ENCODE peak calls at places on chromosomes 6 and 20, in four cellular contexts. W, P, V and C are unnamed samples. For H3K27me3, H3K4me1 and H3K36me3, the result is how much of the 10 kb centered on the place peaks cover.

GRCh38 chr6:146050168-146050567 is 21.3 kb downstream of the GRM1 start:
- DNase-seq in P (no peak), V (no peak), W (no peak), C (no peak)

GRCh38 chr20:61991476-61991875 is 74.2 kb downstream of the TAF4 start:
- DNase-seq in P (no peak), W (no peak), V (no peak), C (no peak)

GRCh38 chr20:63210011-63210605 is 5.8 kb downstream of the YTHDF1 start:
- DNase-seq in P (no peak), W (no peak), V (no peak), C (no peak)

GRCh38 chr20:32966881-32967781 is 37.1 kb downstream of the SUN5 start:
- DNase-seq in W (no peak), V (no peak), P (peak), C (peak)

GRCh38 chr6:144215402-144215931 is 65.2 kb downstream of the STX11 start:
- DNase-seq in W (peak), V (peak), P (peak), C (peak)

GRCh38 chr6:79525272-79526100 is 11.7 kb downstream of the LCA5 start:
- DNase-seq in P (no peak), W (peak), V (peak), C (peak)

GRCh38 chr6:36933102-36933501 is 21.4 kb upstream of the PI16 start:
- DNase-seq in P (no peak), V (no peak), W (no peak), C (no peak)

GRCh38 chr6:166542580-166542912 is 43.9 kb downstream of the RAMACL start:
- DNase-seq in W (no peak), P (no peak), V (no peak), C (peak)

GRCh38 chr6:22877946-22878705 is 308.8 kb downstream of the HDGFL1 start:
- DNase-seq in V (no peak), W (no peak), P (no peak), C (no peak)

GRCh38 chr6:27237089-27237723 is 10.3 kb upstream of the PRSS16 start:
- DNase-seq in P (no peak), V (no peak), W (no peak), C (no peak)

GRCh38 chr6:106825156-106825555 is 149.4 kb downstream of the CD24 start:
- DNase-seq in W (no peak), V (no peak), P (no peak), C (no peak)

GRCh38 chr20:61099786-61100185 is 152.3 kb upstream of the CDH4 start:
- DNase-seq in V (no peak), P (no peak), W (no peak), C (no peak)

GRCh38 chr6:109258129-109258528 is 124.1 kb downstream of the CD164 start:
- DNase-seq in W (no peak), P (no peak), V (no peak), C (no peak)

GRCh38 chr20:19024296-19025035 is 188.0 kb upstream of the SLC24A3 start:
- DNase-seq in V (no peak), P (no peak), W (peak), C (peak)

GRCh38 chr6:122730775-122731386 is 48.6 kb upstream of the FABP7 start:
- DNase-seq in V (no peak), P (peak), W (no peak), C (peak)

GRCh38 chr20:21251278-21251677 is 51.9 kb upstream of the XRN2 start:
- DNase-seq in P (no peak), W (peak), V (no peak), C (no peak)

GRCh38 chr6:93105017-93105416 is 314.3 kb downstream of the EPHA7 start:
- DNase-seq in P (no peak), V (no peak), W (no peak), C (no peak)

GRCh38 chr20:19757973-19758887 is at the start of gene RIN2:
- DNase-seq in P (peak), W (peak), V (peak), C (peak)

GRCh38 chr6:12065321-12066140 is 53.4 kb downstream of the HIVEP1 start:
- DNase-seq in W (no peak), V (no peak), P (no peak), C (no peak)

GRCh38 chr20:9241232-9241692 is 172.4 kb downstream of the PLCB4 start:
- DNase-seq in W (no peak), V (no peak), P (no peak), C (peak)

GRCh38 chr6:131651782-131652181 is 14.7 kb downstream of the ENPP3 start:
- DNase-seq in V (no peak), W (no peak), P (no peak), C (no peak)

GRCh38 chr6:131972761-131973160 is 21.6 kb upstream of the CCN2 start:
- DNase-seq in P (no peak), W (no peak), V (no peak), C (no peak)

GRCh38 chr20:62476074-62476838 is 461 bp upstream of the GATA5 start:
- DNase-seq in W (peak), V (no peak), P (peak), C (peak)

GRCh38 chr20:61477366-61477966 is 225.4 kb downstream of the CDH4 start:
- DNase-seq in V (no peak), W (no peak), P (no peak), C (no peak)

GRCh38 chr20:44496976-44497375 is 21.3 kb downstream of the TTPAL start:
- DNase-seq in W (peak), P (no peak), V (no peak), C (no peak)

GRCh38 chr6:56637640-56638039 is 5.0 kb downstream of the DST start:
- DNase-seq in V (peak), W (no peak), P (peak), C (peak)

GRCh38 chr6:17877196-17877889 is 110.1 kb downstream of the KIF13A start:
- DNase-seq in W (no peak), P (no peak), V (no peak), C (no peak)

GRCh38 chr6:170102582-170103481 is 188.0 kb downstream of the DLL1 start:
- DNase-seq in V (no peak), W (no peak), P (no peak), C (no peak)

GRCh38 chr6:160791459-160791858 is 89.4 kb downstream of the PLG start:
- DNase-seq in V (no peak), P (no peak), W (no peak), C (no peak)

GRCh38 chr20:39876974-39877615 is 811.9 kb downstream of the MAFB start:
- DNase-seq in V (no peak), P (peak), W (no peak), C (no peak)

GRCh38 chr20:45293041-45294002 is 13.3 kb upstream of the RBPJL start:
- DNase-seq in P (peak), V (peak), W (peak), C (peak)

GRCh38 chr20:41654884-41655283 is 36.7 kb upstream of the CHD6 start:
- DNase-seq in W (peak), P (no peak), V (no peak), C (peak)

GRCh38 chr6:136503303-136503702 is 46.9 kb downstream of the MAP7 start:
- DNase-seq in V (no peak), W (no peak), P (no peak), C (no peak)

GRCh38 chr20:31837896-31838397 is 7.5 kb downstream of the FOXS1 start:
- DNase-seq in P (no peak), W (no peak), V (no peak), C (no peak)

GRCh38 chr6:17901493-17901892 is 85.9 kb downstream of the KIF13A start:
- DNase-seq in W (no peak), P (no peak), V (no peak), C (no peak)

GRCh38 chr6:12136905-12137304 is 124.8 kb downstream of the HIVEP1 start:
- DNase-seq in W (no peak), P (no peak), V (no peak), C (no peak)

GRCh38 chr20:35040646-35041045 is 52.0 kb downstream of the TRPC4AP start:
- DNase-seq in V (no peak), P (no peak), W (no peak), C (peak)

DNA sequence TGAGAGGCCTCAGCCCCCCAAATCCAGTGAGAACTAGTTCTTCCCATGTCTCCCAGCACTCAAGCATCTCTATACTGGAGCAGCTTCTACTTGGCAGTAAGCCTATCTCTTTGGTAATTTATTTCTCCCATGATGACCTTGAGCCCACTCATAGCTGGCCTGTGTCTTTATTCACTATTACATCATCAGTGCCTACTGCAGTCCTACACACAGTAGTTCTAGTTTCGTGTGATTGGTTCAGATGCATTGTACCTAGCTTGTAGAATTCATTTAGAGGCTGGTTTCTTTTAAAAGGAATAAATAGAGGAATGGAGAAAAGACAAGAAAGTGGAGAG is 255.6 kb upstream of the ZFP64 start:
- DNase-seq in W (no peak), P (no peak), V (no peak), C (no peak)
- H3K27me3 ChIP-seq in W (under half), P (under half), V (under half), C (under half)

GRCh38 chr6:33860006-33860405 is 56.2 kb upstream of the MLN start:
- DNase-seq in V (no peak), P (no peak), W (no peak), C (no peak)

GRCh38 chr6:33860706-33861474 is 57.1 kb upstream of the MLN start:
- DNase-seq in V (no peak), P (no peak), W (no peak), C (peak)

GRCh38 chr6:33862536-33862935 is 58.7 kb upstream of the MLN start:
- DNase-seq in V (no peak), W (no peak), P (no peak), C (no peak)

GRCh38 chr6:33863084-33863483 is 59.3 kb upstream of the MLN start:
- DNase-seq in W (no peak), V (no peak), P (no peak), C (no peak)

GRCh38 chr6:33861722-33862121 is 57.9 kb upstream of the MLN start:
- DNase-seq in V (no peak), P (no peak), W (no peak), C (no peak)
- H3K4me1 ChIP-seq in V (under half), P (under half), W (under half), C (under half)

GRCh38 chr6:24905485-24905884 is 30.3 kb downstream of the RIPOR2 start:
- DNase-seq in W (no peak), V (no peak), P (no peak), C (no peak)

GRCh38 chr6:24908555-24908954 is 27.2 kb downstream of the RIPOR2 start:
- DNase-seq in P (no peak), V (no peak), W (no peak), C (no peak)

GRCh38 chr6:24907959-24908358 is 27.8 kb downstream of the RIPOR2 start:
- DNase-seq in P (no peak), W (no peak), V (no peak), C (no peak)

GRCh38 chr6:24903681-24904080 is 32.1 kb downstream of the RIPOR2 start:
- DNase-seq in P (no peak), W (no peak), V (no peak), C (no peak)

GRCh38 chr6:24906314-24906713 is 29.4 kb downstream of the RIPOR2 start:
- DNase-seq in V (no peak), W (no peak), P (no peak), C (no peak)
- H3K36me3 ChIP-seq in V (under half), W (under half), P (under half), C (under half)

DNA sequence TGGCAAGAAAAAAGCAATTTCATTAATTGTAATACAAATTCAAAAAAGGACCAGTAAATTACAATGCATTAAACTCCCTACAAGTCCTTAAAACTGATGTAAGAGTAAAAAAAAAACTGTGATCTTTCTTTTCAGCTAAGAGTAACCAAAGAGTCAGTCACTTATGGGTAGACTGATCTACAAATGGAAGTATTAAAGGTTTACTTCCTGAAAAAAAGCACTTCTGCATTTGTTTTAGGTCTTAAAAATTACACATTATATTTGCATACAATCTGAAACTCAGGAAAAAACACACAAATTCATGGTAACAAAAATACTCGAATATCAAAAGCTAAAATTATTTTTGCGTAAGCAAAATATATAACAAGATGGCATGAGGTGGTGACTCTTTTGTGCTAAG is 23.5 kb downstream of the USP49 start:
- DNase-seq in V (no peak), W (no peak), P (no peak), C (no peak)
- H3K27me3 ChIP-seq in V (under half), W (under half), P (under half), C (under half)

GRCh38 chr6:13404115-13404891 is 76.0 kb upstream of the TBC1D7 start:
- DNase-seq in V (no peak), P (no peak), W (no peak), C (no peak)
- H3K4me1 ChIP-seq in V (half or more), P (under half), W (under half), C (under half)

DNA sequence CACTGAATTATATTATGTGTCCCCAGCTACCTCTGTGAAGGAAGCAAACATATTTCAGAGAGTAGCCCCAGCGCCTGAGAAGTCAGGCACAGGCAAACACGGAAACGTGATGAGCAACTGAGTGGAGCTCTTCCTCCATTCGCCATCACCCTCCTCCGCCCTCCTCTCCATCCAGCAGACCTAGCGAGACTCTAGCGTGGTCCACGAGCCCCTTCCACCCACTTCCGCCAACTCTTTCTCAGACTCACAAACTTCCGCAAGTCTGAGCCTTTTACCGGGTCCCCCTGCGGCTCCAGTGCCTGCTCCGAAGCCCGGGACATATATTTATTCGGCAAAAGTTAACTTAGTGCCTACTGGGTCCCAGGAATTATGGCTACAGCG is 548 bp downstream of the SNRPB start:
- DNase-seq in W (peak), P (peak), V (peak), C (peak)
- H3K36me3 ChIP-seq in W (under half), P (under half), V (under half), C (under half)

GRCh38 chr20:2538931-2539330 is 2.6 kb downstream of the TMC2 start:
- DNase-seq in V (no peak), W (no peak), P (no peak), C (no peak)

GRCh38 chr20:2535711-2536561 is 437 bp upstream of the TMC2 start:
- DNase-seq in W (no peak), P (no peak), V (no peak), C (no peak)

GRCh38 chr20:2536562-2536986 is at the start of gene TMC2:
- DNase-seq in V (no peak), P (no peak), W (no peak), C (no peak)

GRCh38 chr20:2538356-2538755 is 2.0 kb downstream of the TMC2 start:
- DNase-seq in W (no peak), P (no peak), V (no peak), C (no peak)

DNA sequence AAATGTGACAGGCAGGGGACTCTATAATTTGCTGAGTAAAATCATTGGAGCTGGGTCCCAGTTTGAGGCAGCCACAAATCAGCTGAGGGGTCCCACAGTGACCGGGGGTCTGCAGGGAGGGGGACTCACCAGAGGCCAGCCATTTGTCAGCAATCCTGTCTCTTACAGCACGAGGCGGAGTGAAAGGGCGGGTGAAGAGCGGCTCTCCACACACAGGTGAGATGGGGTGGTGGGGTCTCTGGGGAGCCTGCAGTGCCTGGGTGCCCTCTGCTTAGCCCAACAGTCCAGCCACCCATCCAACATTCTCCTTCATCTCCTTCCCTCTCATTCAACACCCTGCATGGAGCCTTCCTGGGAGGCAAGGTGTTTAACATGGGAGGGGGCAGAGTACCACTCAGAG is 728 bp downstream of the TMC2 start:
- DNase-seq in V (no peak), W (no peak), P (no peak), C (no peak)
- H3K27me3 ChIP-seq in V (under half), W (under half), P (under half), C (under half)